ENCODE peak calls at places on chromosomes 11 and 22, in seven cellular contexts. Q is PC-3, O is stomach, V is colonic mucosa, B is HAP-1, E is cardiac muscle cell, C is aorta. T is an unnamed sample. For H3K27me3 and H3K36me3, the result is how much of the 10 kb centered on the place peaks cover.

GRCh38 chr11:69250503-69251393 is 43.2 kb upstream of the MYEOV start:
- DNase-seq in Q (no peak), O (no peak), V (no peak), B (no peak), E (no peak), C (peak), T (no peak)

GRCh38 chr11:128595221-128595620 is 7.9 kb upstream of the ETS1 start:
- DNase-seq in Q (no peak), O (no peak), V (no peak), B (no peak), E (peak), C (no peak), T (no peak)

GRCh38 chr11:85658180-85658579 is 6.7 kb downstream of the CREBZF start:
- DNase-seq in Q (no peak), O (no peak), V (no peak), B (no peak), E (peak), C (no peak), T (no peak)

GRCh38 chr11:62607729-62608128 is 4.8 kb downstream of the EML3 start:
- DNase-seq in Q (no peak), O (no peak), V (no peak), B (no peak), E (no peak), C (no peak), T (no peak)

GRCh38 chr22:20549232-20549841 is 41.9 kb downstream of the MED15 start:
- DNase-seq in Q (no peak), O (no peak), V (no peak), B (no peak), E (peak), C (peak), T (no peak)

GRCh38 chr11:86099727-86100320 is 30.9 kb upstream of the PICALM start:
- DNase-seq in Q (peak), O (no peak), V (peak), B (no peak), E (peak), C (no peak), T (no peak)

GRCh38 chr22:20244744-20245576 is 23.2 kb downstream of the RTN4R start:
- DNase-seq in Q (no peak), O (no peak), V (no peak), B (no peak), E (no peak), C (no peak), T (no peak)

GRCh38 chr11:12962306-12962705 is 46.8 kb upstream of the RASSF10 start:
- DNase-seq in Q (no peak), O (no peak), V (no peak), B (no peak), E (no peak), C (no peak), T (no peak)

GRCh38 chr11:44974402-44975000 is 23.8 kb upstream of the TP53I11 start:
- DNase-seq in Q (no peak), O (no peak), V (no peak), B (no peak), E (no peak), C (no peak), T (no peak)

GRCh38 chr11:119316729-119317591 is at the start of gene MCAM:
- DNase-seq in Q (peak), O (no peak), V (no peak), B (peak), E (peak), C (peak), T (peak)

GRCh38 chr11:46991391-46991790 is 54.8 kb downstream of the CSTPP1 start:
- DNase-seq in Q (no peak), O (no peak), V (no peak), B (no peak), E (no peak), C (no peak), T (no peak)

GRCh38 chr11:17765381-17766359 is 31.1 kb downstream of the KCNC1 start:
- DNase-seq in Q (no peak), O (no peak), V (no peak), B (peak), E (no peak), C (peak), T (peak)

GRCh38 chr22:40797427-40797826 is 21.7 kb downstream of the SLC25A17 start:
- DNase-seq in Q (peak), O (no peak), V (no peak), B (no peak), E (no peak), C (no peak), T (no peak)

GRCh38 chr11:12581923-12582322 is 92.3 kb upstream of the TEAD1 start:
- DNase-seq in Q (peak), O (no peak), V (no peak), B (no peak), E (peak), C (no peak), T (no peak)

GRCh38 chr11:62553839-62554361 is 7.3 kb upstream of the AHNAK start:
- DNase-seq in Q (peak), O (no peak), V (peak), B (no peak), E (no peak), C (no peak), T (no peak)

GRCh38 chr22:36910461-36910860 is 3.0 kb upstream of the CSF2RB start:
- DNase-seq in Q (peak), O (no peak), V (no peak), B (no peak), E (no peak), C (no peak), T (no peak)

GRCh38 chr22:36912694-36913430 is 566 bp upstream of the CSF2RB start:
- DNase-seq in Q (no peak), O (no peak), V (no peak), B (no peak), E (no peak), C (no peak), T (no peak)

GRCh38 chr22:36913431-36914382 is at the start of gene CSF2RB:
- DNase-seq in Q (no peak), O (peak), V (peak), B (no peak), E (peak), C (no peak), T (no peak)

GRCh38 chr22:36914383-36914752 is 940 bp downstream of the CSF2RB start:
- DNase-seq in Q (no peak), O (no peak), V (no peak), B (no peak), E (no peak), C (no peak), T (no peak)

GRCh38 chr22:36911887-36912661 is 1.4 kb upstream of the CSF2RB start:
- DNase-seq in Q (no peak), O (no peak), V (no peak), B (peak), E (peak), C (no peak), T (no peak)
- H3K27me3 ChIP-seq in Q (under half), O (under half), V (under half), B (under half), E (under half), C (under half), T (under half)

DNA sequence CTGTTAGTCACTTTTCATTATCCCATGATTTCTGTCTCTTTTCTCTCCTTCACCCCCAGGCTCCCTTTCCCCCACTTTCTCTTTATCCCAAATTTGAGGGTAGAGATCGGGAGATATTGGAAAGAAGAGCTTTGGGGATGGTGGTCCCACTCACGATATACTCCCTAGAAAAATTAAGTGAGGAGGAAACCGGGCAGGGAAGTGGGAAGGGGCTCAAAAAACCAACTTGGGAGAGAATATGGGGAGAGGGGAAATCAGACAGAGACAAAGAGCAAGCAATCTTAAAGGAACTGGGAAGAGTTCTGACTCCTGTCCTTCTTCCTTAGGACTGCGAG is 939 bp upstream of the DCHS1 start:
- DNase-seq in Q (no peak), O (no peak), V (no peak), B (no peak), E (no peak), C (no peak), T (no peak)
- H3K4me3 ChIP-seq in Q (no peak), O (no peak), V (peak), B (no peak), E (peak), C (no peak), T (peak)

GRCh38 chr22:33635766-33636165 is 284.5 kb downstream of the LARGE1 start:
- DNase-seq in Q (no peak), O (no peak), V (no peak), B (no peak), E (no peak), C (no peak), T (peak)
- H3K36me3 ChIP-seq in Q (under half), O (under half), V (under half), B (under half), E (under half), C (under half), T (under half)

GRCh38 chr11:420054-420910 is 5.5 kb upstream of the SIGIRR start:
- DNase-seq in Q (no peak), O (no peak), V (no peak), B (no peak), E (no peak), C (no peak), T (no peak)

GRCh38 chr11:417652-418342 is 3.0 kb upstream of the SIGIRR start:
- DNase-seq in Q (no peak), O (no peak), V (no peak), B (no peak), E (no peak), C (no peak), T (no peak)

GRCh38 chr11:420911-421321 is 6.1 kb upstream of the SIGIRR start:
- DNase-seq in Q (no peak), O (no peak), V (no peak), B (no peak), E (no peak), C (peak), T (no peak)

GRCh38 chr11:418343-419247 is 3.8 kb upstream of the SIGIRR start:
- DNase-seq in Q (no peak), O (no peak), V (no peak), B (no peak), E (no peak), C (no peak), T (no peak)

GRCh38 chr11:419248-420005 is 4.6 kb upstream of the SIGIRR start:
- DNase-seq in Q (no peak), O (no peak), V (no peak), B (no peak), E (no peak), C (no peak), T (no peak)
- H3K27me3 ChIP-seq in Q (under half), O (under half), V (under half), B (under half), E (half or more), C (under half), T (under half)

GRCh38 chr11:64303109-64304031 is 2.0 kb upstream of the ESRRA start:
- DNase-seq in Q (no peak), O (no peak), V (no peak), B (no peak), E (no peak), C (no peak), T (no peak)
- H3K4me3 ChIP-seq in Q (no peak), O (peak), V (no peak), B (no peak), E (no peak), C (no peak), T (no peak)